ENCODE peak calls at places on chromosome 6, in seven cellular contexts. O is SK-N-SH, L is GM12878, M is K562, D is HepG2, Y is GM12891, A is H1. Z is an unnamed sample.

GRCh38 chr6:154386848-154387717 is 30.5 kb upstream of the IPCEF1 start:
- DNase-seq in O (no peak), L (no peak), M (no peak), D (peak; percentile 87), Y (no peak), A (no peak), Z (no peak)

GRCh38 chr6:27168586-27169443 is 78.7 kb upstream of the PRSS16 start:
- DNase-seq in O (no peak), L (no peak), M (no peak), D (no peak), Y (no peak), A (no peak), Z (no peak)

GRCh38 chr6:170265655-170266054 is 25.2 kb downstream of the DLL1 start:
- DNase-seq in O (no peak), L (no peak), M (no peak), D (peak; percentile 24), Y (no peak), A (no peak), Z (no peak)

GRCh38 chr6:75755704-75756103 is 6.7 kb downstream of the MYO6 start:
- DNase-seq in O (no peak), L (no peak), M (no peak), D (no peak), Y (no peak), A (no peak), Z (no peak)

GRCh38 chr6:137283940-137284910 is 65.0 kb upstream of the IFNGR1 start:
- DNase-seq in O (no peak), L (peak; percentile 79), M (no peak), D (peak; percentile 16), Y (peak; percentile 12), A (no peak), Z (peak; percentile 9)

GRCh38 chr6:11214911-11215310 is 17.6 kb downstream of the NEDD9 start:
- DNase-seq in O (no peak), L (no peak), M (no peak), D (no peak), Y (no peak), A (no peak), Z (no peak)

GRCh38 chr6:19879663-19880062 is 42.5 kb downstream of the ID4 start:
- DNase-seq in O (no peak), L (no peak), M (no peak), D (no peak), Y (no peak), A (no peak), Z (no peak)

GRCh38 chr6:98678481-98678880 is 155.9 kb upstream of the POU3F2 start:
- DNase-seq in O (no peak), L (no peak), M (no peak), D (no peak), Y (no peak), A (no peak), Z (no peak)

GRCh38 chr6:168264593-168265335 is 54.8 kb downstream of the DACT2 start:
- DNase-seq in O (no peak), L (no peak), M (no peak), D (peak; percentile 91), Y (no peak), A (no peak), Z (no peak)

GRCh38 chr6:41940759-41941279 is 789 bp downstream of the CCND3 start:
- DNase-seq in O (peak; percentile 67), L (no peak), M (peak; percentile 58), D (no peak), Y (no peak), A (peak; percentile 74), Z (no peak)

GRCh38 chr6:101443315-101443714 is 49.8 kb downstream of the GRIK2 start:
- DNase-seq in O (no peak), L (no peak), M (no peak), D (no peak), Y (no peak), A (no peak), Z (no peak)

GRCh38 chr6:101439790-101440189 is 46.3 kb downstream of the GRIK2 start:
- DNase-seq in O (no peak), L (no peak), M (no peak), D (no peak), Y (no peak), A (no peak), Z (no peak)

GRCh38 chr6:101444717-101445116 is 51.2 kb downstream of the GRIK2 start:
- DNase-seq in O (peak; percentile 44), L (no peak), M (no peak), D (no peak), Y (no peak), A (no peak), Z (no peak)

GRCh38 chr6:101445527-101445926 is 52.0 kb downstream of the GRIK2 start:
- DNase-seq in O (no peak), L (no peak), M (no peak), D (peak; percentile 1), Y (no peak), A (no peak), Z (no peak)
- TF ChIP-seq TAF1 in O (no peak), L (no peak), M (no peak), D (no peak), Y (no peak), A (no peak), Z (no peak)

GRCh38 chr6:33885121-33886057 is 81.6 kb upstream of the MLN start:
- DNase-seq in O (no peak), L (no peak), M (no peak), D (no peak), Y (no peak), A (no peak), Z (no peak)
- TF ChIP-seq TAF1 in O (no peak), L (no peak), M (no peak), D (no peak), Y (no peak), A (no peak), Z (no peak)

GRCh38 chr6:5113096-5113495 is 28.0 kb downstream of the PPP1R3G start:
- DNase-seq in O (no peak), L (no peak), M (no peak), D (no peak), Y (no peak), A (no peak), Z (no peak)

GRCh38 chr6:5109436-5109835 is 24.3 kb downstream of the PPP1R3G start:
- DNase-seq in O (no peak), L (no peak), M (no peak), D (no peak), Y (no peak), A (no peak), Z (no peak)

GRCh38 chr6:5110246-5110645 is 25.1 kb downstream of the PPP1R3G start:
- DNase-seq in O (no peak), L (no peak), M (no peak), D (no peak), Y (no peak), A (no peak), Z (no peak)

GRCh38 chr6:5111626-5112025 is 26.5 kb downstream of the PPP1R3G start:
- DNase-seq in O (no peak), L (no peak), M (no peak), D (no peak), Y (no peak), A (no peak), Z (no peak)

GRCh38 chr6:5112065-5112799 is 27.1 kb downstream of the PPP1R3G start:
- DNase-seq in O (no peak), L (no peak), M (no peak), D (no peak), Y (no peak), A (no peak), Z (no peak)
- TF ChIP-seq TAF1 in O (no peak), L (no peak), M (no peak), D (no peak), Y (no peak), A (no peak), Z (no peak)

DNA sequence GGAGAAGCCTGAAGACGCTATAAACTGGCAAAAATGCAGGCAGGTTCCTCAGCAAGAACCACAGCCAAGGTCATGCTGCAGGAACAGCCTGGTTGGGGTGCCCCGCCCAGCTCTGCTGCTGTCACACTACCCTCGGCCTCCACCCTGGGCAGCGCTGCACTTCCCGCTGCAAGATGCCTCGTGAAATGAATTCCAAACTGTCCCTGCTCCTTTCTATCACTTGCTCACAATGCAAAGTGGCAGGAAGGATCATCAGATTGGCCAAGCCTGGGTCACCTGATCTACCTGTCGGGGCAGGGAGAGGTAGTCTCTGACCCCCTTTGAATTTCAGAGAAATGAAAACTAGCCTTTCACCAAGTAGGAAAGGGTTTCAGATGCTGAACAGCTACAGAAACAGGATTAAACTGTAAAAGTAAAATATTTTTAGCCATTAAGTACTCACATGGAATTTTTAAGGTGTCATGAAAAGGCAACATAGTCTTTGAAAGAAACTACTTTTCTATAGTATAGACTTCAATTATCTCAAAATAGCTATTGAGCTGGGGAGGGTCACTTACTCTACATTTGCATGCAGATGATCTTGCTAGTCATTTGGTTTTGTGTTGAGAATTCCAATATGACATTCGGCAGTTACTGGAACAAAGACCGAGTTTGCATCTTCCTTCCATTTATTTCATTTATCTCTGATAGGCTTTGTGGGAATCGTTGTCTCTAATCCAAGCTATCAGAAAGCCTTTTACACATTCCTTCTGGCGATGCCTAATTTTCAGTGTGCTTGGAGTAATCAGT is 236.5 kb upstream of the ASCC3 start:
- DNase-seq in O (no peak), L (no peak), M (no peak), D (no peak), Y (no peak), A (peak; percentile 59), Z (no peak)
- TF ChIP-seq TAF1 in O (no peak), L (no peak), M (no peak), D (no peak), Y (no peak), A (no peak), Z (no peak)

GRCh38 chr6:3906191-3907019 is 57.2 kb downstream of the FAM50B start:
- DNase-seq in O (no peak), L (no peak), M (no peak), D (peak; percentile 94), Y (no peak), A (no peak), Z (no peak)
- TF ChIP-seq TAF1 in O (no peak), L (no peak), M (no peak), D (peak; percentile 29), Y (no peak), A (no peak), Z (no peak)

DNA sequence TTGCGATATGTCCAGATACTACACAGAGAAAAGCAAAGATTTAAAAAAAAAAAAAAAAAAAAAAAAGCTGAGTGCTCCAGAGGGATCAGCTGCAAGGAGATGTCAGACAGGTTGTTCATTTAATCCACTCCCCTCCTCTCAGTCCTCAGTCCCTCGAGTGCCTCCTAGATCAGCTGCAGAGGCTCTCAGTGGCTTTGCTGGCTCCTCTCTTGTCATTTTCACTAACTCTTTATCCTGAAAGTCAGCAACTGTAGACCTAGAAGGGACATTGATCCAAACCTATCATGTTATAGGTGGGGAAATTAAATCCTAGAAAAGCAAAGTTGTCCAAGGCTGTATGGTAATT is 61.6 kb downstream of the KIAA0319 start:
- DNase-seq in O (peak; percentile 38), L (no peak), M (no peak), D (no peak), Y (no peak), A (no peak), Z (no peak)
- TF ChIP-seq TAF1 in O (no peak), L (no peak), M (no peak), D (no peak), Y (no peak), A (no peak), Z (no peak)

Z was measured in GM12892.